ENCODE peak calls at places on chromosome 19, in five cellular contexts. O is prostate gland, C is tibial artery, H is fibroblast of lung, W is brain microvascular endothelial cell. Z is an unnamed sample.
A peak's percentile ranks its signal among the peaks of the same experiment; 100 is the strongest.

GRCh38 chr19:58279925-58280316 is 1.2 kb downstream of the ZNF8 start:
- DNase-seq in O (no peak), C (no peak), H (no peak), W (no peak), Z (peak; percentile 26)

GRCh38 chr19:38949580-38950367 is 19.0 kb downstream of the MRPS12 start:
- DNase-seq in O (peak; percentile 85), C (peak; percentile 84), H (peak; percentile 82), W (peak; percentile 92), Z (no peak)

GRCh38 chr19:48560095-48560530 is 8.1 kb downstream of the SULT2B1 start:
- DNase-seq in O (no peak), C (no peak), H (no peak), W (no peak), Z (no peak)

GRCh38 chr19:40716031-40716654 is 543 bp downstream of the COQ8B start:
- DNase-seq in O (peak; percentile 46), C (peak; percentile 77), H (no peak), W (peak; percentile 94), Z (peak; percentile 95)

GRCh38 chr19:48424694-48425219 is 21.0 kb upstream of the GRWD1 start:
- DNase-seq in O (no peak), C (no peak), H (peak; percentile 80), W (peak; percentile 66), Z (peak; percentile 63)

GRCh38 chr19:872266-872951 is 12.9 kb downstream of the CFD start:
- DNase-seq in O (no peak), C (no peak), H (peak; percentile 68), W (no peak), Z (peak; percentile 82)

GRCh38 chr19:11446652-11447301 is 11.3 kb downstream of the PRKCSH start:
- DNase-seq in O (no peak), C (no peak), H (no peak), W (no peak), Z (no peak)

GRCh38 chr19:18013621-18014111 is 5.7 kb downstream of the ARRDC2 start:
- DNase-seq in O (peak; percentile 56), C (peak; percentile 66), H (no peak), W (no peak), Z (no peak)

GRCh38 chr19:12801466-12802266 is at the start of the genes PRDX2 and THSD8:
- DNase-seq in O (peak; percentile 76), C (peak; percentile 88), H (peak; percentile 71), W (no peak), Z (peak; percentile 79)

GRCh38 chr19:5890099-5890498 is 13.5 kb downstream of the NDUFA11 start:
- DNase-seq in O (no peak), C (no peak), H (no peak), W (no peak), Z (no peak)

GRCh38 chr19:55284405-55285058 is 735 bp downstream of the BRSK1 start:
- DNase-seq in O (no peak), C (no peak), H (no peak), W (no peak), Z (no peak)

GRCh38 chr19:20423381-20424207 is 142.0 kb downstream of the ZNF737 start:
- DNase-seq in O (peak; percentile 10), C (peak; percentile 77), H (peak; percentile 71), W (peak; percentile 67), Z (no peak)

GRCh38 chr19:39238944-39239343 is 5.9 kb downstream of the IFNL3 start:
- DNase-seq in O (no peak), C (no peak), H (no peak), W (no peak), Z (no peak)

GRCh38 chr19:46970815-46971214 is 48.8 kb upstream of the NPAS1 start:
- DNase-seq in O (no peak), C (no peak), H (peak; percentile 37), W (peak; percentile 93), Z (no peak)

GRCh38 chr19:3336680-3337523 is 29.5 kb upstream of the NFIC start:
- DNase-seq in O (peak; percentile 98), C (peak; percentile 99), H (peak; percentile 49), W (no peak), Z (no peak)

GRCh38 chr19:47274891-47275865 is 493 bp downstream of the INAFM1 start:
- DNase-seq in O (no peak), C (peak; percentile 80), H (peak; percentile 25), W (no peak), Z (no peak)

DNA sequence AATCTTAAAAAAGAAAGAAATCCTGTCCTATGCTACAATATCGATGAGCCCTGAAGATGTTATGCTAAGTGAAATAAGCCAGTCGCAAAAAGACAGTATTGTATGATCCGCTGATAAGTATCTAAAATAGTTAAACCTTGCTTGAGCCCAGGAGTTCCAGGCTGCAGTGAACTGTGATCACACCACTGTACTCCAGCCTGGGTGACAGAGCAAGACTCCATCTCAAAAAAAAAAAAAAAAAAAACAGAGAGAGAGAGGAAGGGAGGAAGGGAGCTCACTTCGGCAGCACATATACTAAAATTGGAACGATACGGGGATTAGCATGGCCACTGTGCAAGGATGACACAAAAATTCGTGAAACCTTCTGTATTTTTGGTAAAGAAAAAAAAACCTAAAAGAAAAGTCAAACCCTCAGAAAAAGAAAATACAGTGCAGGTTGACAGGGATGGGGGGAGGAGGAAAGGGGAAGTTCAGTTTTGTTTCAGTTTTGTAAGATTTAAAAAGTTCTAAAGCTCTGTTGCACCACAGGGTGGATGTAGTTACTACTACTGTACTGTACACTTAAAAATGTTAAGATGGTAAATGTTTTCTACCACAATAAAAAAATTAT is 8.4 kb downstream of the CLASRP start:
- DNase-seq in O (no peak), C (no peak), H (no peak), W (no peak), Z (no peak)
- TF ChIP-seq CTCF in O (no peak), C (no peak), H (no peak), W (no peak), Z (no peak)

DNA sequence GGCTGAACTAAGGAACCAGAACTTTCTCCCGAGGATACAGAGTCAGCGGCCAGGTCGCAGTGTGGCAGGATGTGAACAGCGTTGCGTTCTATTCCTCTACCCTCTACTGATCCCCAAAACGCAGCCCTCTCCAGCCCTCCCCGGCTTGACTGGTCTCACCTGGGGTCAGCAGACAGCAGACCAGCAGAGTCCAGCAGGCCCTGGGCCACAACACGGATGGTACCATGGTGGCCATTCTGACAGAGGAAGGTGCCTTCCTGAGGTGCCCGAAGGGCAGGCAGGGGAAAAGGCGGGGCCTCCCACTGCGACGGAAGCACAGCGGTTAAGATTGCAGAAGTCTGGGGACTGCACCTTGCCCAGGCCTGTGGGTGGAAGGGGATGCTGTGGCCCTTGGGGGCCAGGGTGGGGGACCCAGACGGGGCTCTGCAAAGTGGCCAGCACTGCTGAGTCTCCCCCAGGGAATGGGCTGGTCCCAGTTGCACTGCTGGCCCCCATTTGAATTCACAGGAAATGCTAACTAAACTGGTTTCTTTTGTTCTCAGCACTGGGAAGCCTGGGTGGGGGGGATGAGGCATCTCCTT is at the start of gene ICAM3:
- DNase-seq in O (no peak), C (no peak), H (no peak), W (no peak), Z (no peak)
- H3K27ac ChIP-seq in O (no peak within 1 kb of the TSS), C (no peak within 1 kb of the TSS), H (no peak within 1 kb of the TSS), W (no peak within 1 kb of the TSS), Z (no peak within 1 kb of the TSS)

GRCh38 chr19:15871570-15871969 is 26.3 kb downstream of the CYP4F2 start:
- DNase-seq in O (no peak), C (no peak), H (no peak), W (no peak), Z (no peak)

GRCh38 chr19:15866646-15867045 is 31.2 kb downstream of the CYP4F2 start:
- DNase-seq in O (no peak), C (no peak), H (no peak), W (no peak), Z (no peak)

GRCh38 chr19:15864824-15865223 is 33.0 kb downstream of the CYP4F2 start:
- DNase-seq in O (no peak), C (no peak), H (no peak), W (no peak), Z (no peak)

GRCh38 chr19:15869873-15870272 is 28.0 kb downstream of the CYP4F2 start:
- DNase-seq in O (no peak), C (no peak), H (no peak), W (no peak), Z (no peak)

GRCh38 chr19:15869109-15869555 is 28.7 kb downstream of the CYP4F2 start:
- DNase-seq in O (peak; percentile 79), C (no peak), H (peak; percentile 1), W (peak; percentile 7), Z (peak; percentile 96)
- TF ChIP-seq CTCF in O (peak; percentile 79), C (peak; percentile 54), H (peak; percentile 34), W (peak; percentile 46), Z (peak; percentile 78)

GRCh38 chr19:29202281-29202680 is 10.7 kb downstream of the UQCRFS1 start:
- DNase-seq in O (no peak), C (no peak), H (no peak), W (no peak), Z (no peak)
- H3K27ac ChIP-seq in O (no peak overlapping the region), C (no peak overlapping the region), H (no peak overlapping the region), W (no peak overlapping the region), Z (no peak overlapping the region)

GRCh38 chr19:4839192-4839591 is 7.7 kb upstream of the TICAM1 start:
- DNase-seq in O (no peak), C (no peak), H (no peak), W (no peak), Z (no peak)
- TF ChIP-seq CTCF in O (no peak), C (no peak), H (no peak), W (no peak), Z (no peak)

DNA sequence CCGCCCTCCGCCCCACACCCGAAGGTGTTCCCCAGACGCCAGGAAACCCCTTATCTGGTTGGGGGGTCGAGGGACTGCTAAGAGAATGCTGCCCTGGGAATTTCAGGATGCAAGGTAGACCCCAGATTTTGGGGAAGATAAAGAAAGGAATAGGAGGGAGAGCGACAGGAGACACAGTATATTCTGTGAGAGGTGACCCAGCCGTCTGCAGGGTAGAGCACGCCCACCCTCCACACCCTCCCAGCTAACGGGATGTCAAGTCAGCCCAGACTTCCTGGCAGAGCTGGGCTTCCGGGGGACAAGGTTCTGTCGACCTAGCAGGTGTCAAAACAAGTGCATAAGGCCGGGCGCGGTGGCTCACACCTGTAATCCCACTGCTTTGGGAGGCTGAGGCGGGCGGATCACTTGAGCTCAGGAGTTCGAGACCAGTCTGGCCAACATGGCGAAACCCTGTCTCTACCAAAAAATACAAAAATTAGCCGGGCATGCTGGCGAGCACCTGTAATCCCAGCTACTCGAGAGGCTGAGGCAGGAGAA is 735 bp upstream of the PRR36 start:
- DNase-seq in O (no peak), C (no peak), H (no peak), W (no peak), Z (no peak)
- H3K27ac ChIP-seq in O (no peak overlapping the region), C (no peak overlapping the region), H (no peak overlapping the region), W (no peak overlapping the region), Z (no peak overlapping the region)